ENCODE peak calls at places on chromosomes 7 and 10, in four cellular contexts. H is fibroblast of lung, Y is GDM1, P is osteocyte. L is an unnamed sample.

GRCh38 chr7:110507832-110508231 is 583.1 kb upstream of the LRRN3 start:
- DNase-seq in H (no peak), Y (no peak), P (no peak), L (no peak)

GRCh38 chr7:36777062-36777461 is 52.8 kb upstream of the AOAH start:
- DNase-seq in H (no peak), Y (peak; percentile 35), P (no peak), L (no peak)

GRCh38 chr10:70234668-70235447 is 1.6 kb upstream of the PPA1 start:
- DNase-seq in P (no peak), Y (no peak), H (peak; percentile 79), L (no peak)

GRCh38 chr10:70404906-70405824 is 1.2 kb downstream of the EIF4EBP2 start:
- DNase-seq in Y (peak; percentile 54), P (no peak), H (peak; percentile 99), L (peak; percentile 46)

GRCh38 chr7:85765698-85766298 is 578.9 kb upstream of the SEMA3D start:
- DNase-seq in Y (no peak), H (no peak), P (no peak), L (no peak)

GRCh38 chr7:136526408-136527105 is 341.9 kb upstream of the CHRM2 start:
- DNase-seq in H (no peak), Y (no peak), P (no peak), L (no peak)

GRCh38 chr7:50973814-50974213 is 191.1 kb upstream of the GRB10 start:
- DNase-seq in H (no peak), P (no peak), Y (no peak), L (no peak)

GRCh38 chr7:79452032-79452494 is 1.4 kb downstream of the MAGI2 start:
- DNase-seq in H (peak; percentile 88), Y (no peak), P (peak; percentile 88), L (peak; percentile 74)

GRCh38 chr10:104581884-104582603 is 59.0 kb upstream of the SORCS3 start:
- DNase-seq in H (peak; percentile 25), Y (no peak), P (no peak), L (no peak)

GRCh38 chr7:116354546-116355422 is 144.4 kb downstream of the TES start:
- DNase-seq in P (peak; percentile 90), H (peak; percentile 98), Y (no peak), L (no peak)

GRCh38 chr10:17768506-17768905 is 16.5 kb downstream of the TMEM236 start:
- DNase-seq in H (no peak), P (no peak), Y (no peak), L (no peak)

GRCh38 chr7:99229234-99229633 is 21.3 kb upstream of the KPNA7 start:
- DNase-seq in Y (no peak), H (no peak), P (no peak), L (no peak)

GRCh38 chr10:128042131-128042610 is 84.1 kb downstream of the MKI67 start:
- DNase-seq in P (no peak), Y (no peak), H (no peak), L (no peak)

GRCh38 chr7:24912874-24913514 is 67.0 kb downstream of the OSBPL3 start:
- DNase-seq in H (no peak), P (no peak), Y (no peak), L (no peak)

GRCh38 chr10:65194131-65194530 is 1672.9 kb downstream of the REEP3 start:
- DNase-seq in Y (no peak), H (peak; percentile 14), P (peak; percentile 84), L (no peak)

GRCh38 chr7:45161842-45162241 is 4.3 kb downstream of the RAMP3 start:
- DNase-seq in Y (no peak), H (no peak), P (no peak), L (no peak)

GRCh38 chr7:111400088-111400487 is 162.2 kb downstream of the IMMP2L start:
- DNase-seq in Y (no peak), H (no peak), P (no peak), L (no peak)

GRCh38 chr7:86748843-86749720 is 105.4 kb downstream of the GRM3 start:
- DNase-seq in P (no peak), H (no peak), Y (no peak), L (no peak)

GRCh38 chr10:17781856-17782255 is 27.3 kb upstream of the MRC1 start:
- DNase-seq in H (no peak), P (no peak), Y (no peak), L (peak; percentile 37)

GRCh38 chr7:9149499-9150082 is 716.2 kb downstream of the NXPH1 start:
- DNase-seq in P (no peak), H (peak; percentile 2), Y (no peak), L (no peak)

GRCh38 chr10:56874950-56875349 is 513.9 kb upstream of the ZWINT start:
- DNase-seq in H (no peak), P (no peak), Y (no peak), L (no peak)

GRCh38 chr10:491667-492424 is 197.6 kb downstream of the DIP2C start:
- DNase-seq in Y (no peak), P (no peak), H (no peak), L (no peak)

GRCh38 chr7:63925626-63926460 is 72.8 kb upstream of the ZNF722 start:
- DNase-seq in Y (peak; percentile 82), H (peak; percentile 2), P (no peak), L (no peak)

GRCh38 chr7:33973235-33974015 is 68.1 kb downstream of the BMPER start:
- DNase-seq in H (no peak), Y (no peak), P (no peak), L (no peak)

GRCh38 chr7:45066409-45066808 is 22.4 kb downstream of the NACAD start:
- DNase-seq in Y (no peak), P (no peak), H (no peak), L (no peak)

GRCh38 chr10:11581213-11581612 is 30.2 kb downstream of the USP6NL start:
- DNase-seq in H (no peak), Y (no peak), P (no peak), L (no peak)

GRCh38 chr7:83339927-83340326 is 177.2 kb upstream of the PCLO start:
- DNase-seq in Y (no peak), H (no peak), P (no peak), L (no peak)

GRCh38 chr10:1049425-1049958 is 573 bp upstream of the IDI1 start:
- DNase-seq in H (no peak), Y (no peak), P (no peak), L (no peak)

GRCh38 chr7:11910253-11910652 is 78.3 kb upstream of the THSD7A start:
- DNase-seq in Y (no peak), H (no peak), P (no peak), L (no peak)

GRCh38 chr7:130208511-130208910 is 851 bp downstream of the SSMEM1 start:
- DNase-seq in P (no peak), Y (no peak), H (peak; percentile 71), L (no peak)

GRCh38 chr7:29288534-29289091 is 94.0 kb downstream of the CHN2 start:
- DNase-seq in P (no peak), Y (no peak), H (no peak), L (peak; percentile 35)

GRCh38 chr7:27235387-27236052 is 7.1 kb upstream of the EVX1 start:
- DNase-seq in Y (peak; percentile 16), P (no peak), H (no peak), L (peak; percentile 92)

GRCh38 chr7:107891619-107892366 is 810 bp downstream of the DLD start:
- DNase-seq in P (no peak), Y (no peak), H (peak; percentile 16), L (no peak)

GRCh38 chr10:124532106-124532641 is 70.6 kb downstream of the LHPP start:
- DNase-seq in P (no peak), Y (no peak), H (no peak), L (peak; percentile 93)